ENCODE peak calls at places on chromosomes 11 and 22, in seven cellular contexts. One of them, this sample, is unnamed.

GRCh38 chr11:115384236-115384635 is 120.0 kb downstream of the CADM1 start:
- DNase-seq in mesenchymal stem cell: no peak
- DNase-seq in mesendoderm: no peak
- DNase-seq in H9: no peak
- DNase-seq in neuronal stem cell: no peak
- DNase-seq in IMR-90: no peak
- DNase-seq in H1: no peak
- DNase-seq in this sample: no peak

GRCh38 chr22:23207786-23208325 is 27.5 kb downstream of the BCR start:
- DNase-seq in H9: no peak
- DNase-seq in H1: no peak
- DNase-seq in mesenchymal stem cell: no peak
- DNase-seq in IMR-90: no peak
- DNase-seq in mesendoderm: no peak
- DNase-seq in neuronal stem cell: no peak
- DNase-seq in this sample: no peak

GRCh38 chr11:67307545-67308001 is 4.2 kb downstream of the SSH3 start:
- DNase-seq in IMR-90: no peak
- DNase-seq in H1: no peak
- DNase-seq in mesenchymal stem cell: no peak
- DNase-seq in mesendoderm: no peak
- DNase-seq in H9: no peak
- DNase-seq in neuronal stem cell: no peak
- DNase-seq in this sample: no peak

GRCh38 chr11:39745401-39745800 is 1714.1 kb downstream of the LRRC4C start:
- DNase-seq in IMR-90: no peak
- DNase-seq in mesendoderm: no peak
- DNase-seq in neuronal stem cell: no peak
- DNase-seq in H1: no peak
- DNase-seq in H9: no peak
- DNase-seq in mesenchymal stem cell: peak; percentile 55
- DNase-seq in this sample: no peak

GRCh38 chr22:19896665-19897355 is 42.1 kb upstream of the GNB1L start:
- DNase-seq in H9: no peak
- DNase-seq in mesenchymal stem cell: no peak
- DNase-seq in mesendoderm: no peak
- DNase-seq in H1: no peak
- DNase-seq in neuronal stem cell: no peak
- DNase-seq in IMR-90: no peak
- DNase-seq in this sample: no peak

GRCh38 chr11:98967005-98967404 is 53.7 kb upstream of the CNTN5 start:
- DNase-seq in H9: no peak
- DNase-seq in IMR-90: no peak
- DNase-seq in mesendoderm: no peak
- DNase-seq in mesenchymal stem cell: no peak
- DNase-seq in neuronal stem cell: no peak
- DNase-seq in H1: no peak
- DNase-seq in this sample: no peak

GRCh38 chr11:114315749-114316368 is 19.7 kb downstream of the NNMT start:
- DNase-seq in IMR-90: no peak
- DNase-seq in mesenchymal stem cell: peak; percentile 79
- DNase-seq in mesendoderm: peak; percentile 17
- DNase-seq in neuronal stem cell: no peak
- DNase-seq in H1: no peak
- DNase-seq in H9: no peak
- DNase-seq in this sample: no peak

GRCh38 chr11:47051217-47051616 is 114.7 kb downstream of the CSTPP1 start:
- DNase-seq in neuronal stem cell: no peak
- DNase-seq in mesenchymal stem cell: no peak
- DNase-seq in H1: no peak
- DNase-seq in H9: no peak
- DNase-seq in mesendoderm: no peak
- DNase-seq in IMR-90: peak; percentile 51
- DNase-seq in this sample: no peak

GRCh38 chr11:44797886-44798683 is 71.3 kb downstream of the TSPAN18 start:
- DNase-seq in neuronal stem cell: no peak
- DNase-seq in mesenchymal stem cell: peak; percentile 84
- DNase-seq in H1: peak; percentile 70
- DNase-seq in H9: peak; percentile 70
- DNase-seq in IMR-90: peak; percentile 15
- DNase-seq in mesendoderm: peak; percentile 91
- DNase-seq in this sample: peak; percentile 55

GRCh38 chr11:118623291-118623655 is 15.9 kb downstream of the PHLDB1 start:
- DNase-seq in IMR-90: peak; percentile 54
- DNase-seq in neuronal stem cell: no peak
- DNase-seq in H9: no peak
- DNase-seq in H1: no peak
- DNase-seq in mesendoderm: no peak
- DNase-seq in mesenchymal stem cell: peak; percentile 48
- DNase-seq in this sample: peak; percentile 16

GRCh38 chr11:115642660-115643059 is 138.4 kb upstream of the CADM1 start:
- DNase-seq in IMR-90: no peak
- DNase-seq in neuronal stem cell: no peak
- DNase-seq in mesendoderm: no peak
- DNase-seq in mesenchymal stem cell: no peak
- DNase-seq in H9: no peak
- DNase-seq in H1: no peak
- DNase-seq in this sample: no peak

GRCh38 chr11:45816614-45817013 is 11.7 kb downstream of the SLC35C1 start:
- DNase-seq in mesendoderm: no peak
- DNase-seq in neuronal stem cell: no peak
- DNase-seq in H9: peak; percentile 79
- DNase-seq in H1: no peak
- DNase-seq in IMR-90: no peak
- DNase-seq in mesenchymal stem cell: no peak
- DNase-seq in this sample: no peak

GRCh38 chr11:113505541-113506375 is 30.6 kb upstream of the DRD2 start:
- DNase-seq in neuronal stem cell: no peak
- DNase-seq in mesenchymal stem cell: no peak
- DNase-seq in H1: no peak
- DNase-seq in H9: peak; percentile 14
- DNase-seq in IMR-90: peak; percentile 36
- DNase-seq in mesendoderm: peak; percentile 22
- DNase-seq in this sample: no peak

DNA sequence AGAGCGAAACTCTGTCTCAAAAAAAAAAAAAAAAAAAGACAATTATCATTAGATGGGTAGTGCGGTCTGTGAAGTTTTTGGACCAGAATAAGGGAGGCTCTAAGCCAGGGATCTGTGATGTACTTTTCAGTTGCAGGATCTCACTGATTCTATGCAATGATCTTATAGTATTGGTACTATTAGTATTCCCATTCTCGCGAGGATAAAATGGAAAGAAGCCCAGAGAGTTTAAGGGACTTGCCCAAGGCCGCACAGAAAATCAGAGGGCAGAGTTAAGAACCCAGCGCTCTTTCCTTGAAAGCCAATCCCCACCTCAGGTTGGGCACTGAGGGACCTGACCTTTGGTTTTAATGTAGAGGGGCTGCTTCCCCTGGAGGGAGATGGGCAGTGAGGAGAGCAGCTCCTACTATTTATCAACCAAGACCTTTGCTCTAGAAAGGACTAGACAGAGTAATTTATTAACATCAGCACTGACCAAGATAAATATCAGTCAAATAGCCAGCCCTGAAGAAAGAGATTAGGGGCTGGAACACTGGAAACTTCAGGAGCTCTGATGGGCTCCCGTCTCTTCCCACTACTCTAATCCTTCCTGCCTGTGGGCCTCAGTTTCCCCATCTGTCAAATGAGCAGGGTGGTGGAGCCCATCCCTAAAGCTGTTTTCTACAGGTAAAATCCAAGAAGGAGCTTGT is 6.0 kb downstream of the NIPSNAP1 start:
- DNase-seq in IMR-90: no peak
- DNase-seq in mesenchymal stem cell: no peak
- DNase-seq in mesendoderm: no peak
- DNase-seq in H1: no peak
- DNase-seq in neuronal stem cell: no peak
- DNase-seq in H9: no peak
- DNase-seq in this sample: no peak
- H4K8ac ChIP-seq in IMR-90: no peak overlapping the region
- H4K8ac ChIP-seq in mesenchymal stem cell: no peak overlapping the region
- H4K8ac ChIP-seq in mesendoderm: no peak overlapping the region
- H4K8ac ChIP-seq in H1: no peak overlapping the region
- H4K8ac ChIP-seq in neuronal stem cell: no peak overlapping the region
- H4K8ac ChIP-seq in H9: no peak overlapping the region
- H4K8ac ChIP-seq in this sample: no peak overlapping the region

GRCh38 chr22:37741312-37741795 is 44.5 kb downstream of the TRIOBP start:
- DNase-seq in IMR-90: peak; percentile 98
- DNase-seq in neuronal stem cell: no peak
- DNase-seq in mesenchymal stem cell: peak; percentile 99
- DNase-seq in H1: no peak
- DNase-seq in mesendoderm: peak; percentile 86
- DNase-seq in H9: no peak
- DNase-seq in this sample: peak; percentile 69
- H3K27ac ChIP-seq in IMR-90: peak overlapping the region; percentile 46
- H3K27ac ChIP-seq in neuronal stem cell: no peak overlapping the region
- H3K27ac ChIP-seq in mesenchymal stem cell: peak overlapping the region; percentile 45
- H3K27ac ChIP-seq in H1: no peak overlapping the region
- H3K27ac ChIP-seq in mesendoderm: no peak overlapping the region
- H3K27ac ChIP-seq in H9: no peak overlapping the region
- H3K27ac ChIP-seq in this sample: peak overlapping the region; percentile 76

GRCh38 chr11:86746509-86746908 is 53.8 kb upstream of the PRSS23 start:
- DNase-seq in H1: no peak
- DNase-seq in mesendoderm: no peak
- DNase-seq in H9: no peak
- DNase-seq in neuronal stem cell: no peak
- DNase-seq in IMR-90: no peak
- DNase-seq in mesenchymal stem cell: peak; percentile 28
- DNase-seq in this sample: no peak

GRCh38 chr11:86748296-86748695 is 52.0 kb upstream of the PRSS23 start:
- DNase-seq in mesenchymal stem cell: no peak
- DNase-seq in IMR-90: no peak
- DNase-seq in mesendoderm: no peak
- DNase-seq in neuronal stem cell: no peak
- DNase-seq in H1: no peak
- DNase-seq in H9: no peak
- DNase-seq in this sample: peak; percentile 45

GRCh38 chr11:86749861-86750401 is 50.4 kb upstream of the PRSS23 start:
- DNase-seq in neuronal stem cell: no peak
- DNase-seq in H1: no peak
- DNase-seq in IMR-90: no peak
- DNase-seq in H9: no peak
- DNase-seq in mesenchymal stem cell: peak; percentile 40
- DNase-seq in mesendoderm: no peak
- DNase-seq in this sample: no peak

GRCh38 chr11:86749376-86749775 is 51.0 kb upstream of the PRSS23 start:
- DNase-seq in mesendoderm: peak; percentile 69
- DNase-seq in H1: no peak
- DNase-seq in H9: peak; percentile 45
- DNase-seq in mesenchymal stem cell: no peak
- DNase-seq in IMR-90: no peak
- DNase-seq in neuronal stem cell: no peak
- DNase-seq in this sample: no peak

GRCh38 chr11:86747801-86748200 is 52.5 kb upstream of the PRSS23 start:
- DNase-seq in mesendoderm: no peak
- DNase-seq in mesenchymal stem cell: no peak
- DNase-seq in H1: no peak
- DNase-seq in H9: no peak
- DNase-seq in IMR-90: no peak
- DNase-seq in neuronal stem cell: no peak
- DNase-seq in this sample: peak; percentile 77
- H3K9ac ChIP-seq in mesendoderm: no peak overlapping the region
- H3K9ac ChIP-seq in mesenchymal stem cell: no peak overlapping the region
- H3K9ac ChIP-seq in H1: no peak overlapping the region
- H3K9ac ChIP-seq in H9: no peak overlapping the region
- H3K9ac ChIP-seq in IMR-90: no peak overlapping the region
- H3K9ac ChIP-seq in neuronal stem cell: no peak overlapping the region
- H3K9ac ChIP-seq in this sample: no peak overlapping the region

GRCh38 chr11:34174411-34175041 is 69.1 kb downstream of the NAT10 start:
- DNase-seq in mesendoderm: peak; percentile 84
- DNase-seq in H1: peak; percentile 50
- DNase-seq in neuronal stem cell: peak; percentile 80
- DNase-seq in H9: peak; percentile 86
- DNase-seq in IMR-90: peak; percentile 49
- DNase-seq in mesenchymal stem cell: peak; percentile 69
- DNase-seq in this sample: peak; percentile 74

GRCh38 chr11:34175284-34176019 is 70.0 kb downstream of the NAT10 start:
- DNase-seq in H1: no peak
- DNase-seq in H9: no peak
- DNase-seq in neuronal stem cell: no peak
- DNase-seq in IMR-90: no peak
- DNase-seq in mesenchymal stem cell: no peak
- DNase-seq in mesendoderm: no peak
- DNase-seq in this sample: no peak

GRCh38 chr11:34169664-34170063 is 64.2 kb downstream of the NAT10 start:
- DNase-seq in H1: no peak
- DNase-seq in neuronal stem cell: no peak
- DNase-seq in mesenchymal stem cell: no peak
- DNase-seq in mesendoderm: no peak
- DNase-seq in IMR-90: no peak
- DNase-seq in H9: no peak
- DNase-seq in this sample: no peak

GRCh38 chr11:34176980-34177319 is 71.5 kb downstream of the NAT10 start:
- DNase-seq in mesenchymal stem cell: no peak
- DNase-seq in H1: no peak
- DNase-seq in neuronal stem cell: no peak
- DNase-seq in IMR-90: no peak
- DNase-seq in H9: no peak
- DNase-seq in mesendoderm: no peak
- DNase-seq in this sample: no peak

GRCh38 chr11:34173050-34173449 is 67.6 kb downstream of the NAT10 start:
- DNase-seq in mesenchymal stem cell: no peak
- DNase-seq in neuronal stem cell: no peak
- DNase-seq in H9: no peak
- DNase-seq in H1: no peak
- DNase-seq in IMR-90: no peak
- DNase-seq in mesendoderm: no peak
- DNase-seq in this sample: no peak
- H4K8ac ChIP-seq in mesenchymal stem cell: no peak overlapping the region
- H4K8ac ChIP-seq in neuronal stem cell: no peak overlapping the region
- H4K8ac ChIP-seq in H9: no peak overlapping the region
- H4K8ac ChIP-seq in H1: peak overlapping the region; percentile 35
- H4K8ac ChIP-seq in IMR-90: no peak overlapping the region
- H4K8ac ChIP-seq in mesendoderm: no peak overlapping the region
- H4K8ac ChIP-seq in this sample: no peak overlapping the region

GRCh38 chr11:32705309-32706033 is 89.0 kb downstream of the CCDC73 start:
- DNase-seq in mesenchymal stem cell: no peak
- DNase-seq in H9: no peak
- DNase-seq in neuronal stem cell: no peak
- DNase-seq in IMR-90: no peak
- DNase-seq in H1: no peak
- DNase-seq in mesendoderm: no peak
- DNase-seq in this sample: no peak
- H3K27ac ChIP-seq in mesenchymal stem cell: no peak overlapping the region
- H3K27ac ChIP-seq in H9: no peak overlapping the region
- H3K27ac ChIP-seq in neuronal stem cell: no peak overlapping the region
- H3K27ac ChIP-seq in IMR-90: no peak overlapping the region
- H3K27ac ChIP-seq in H1: no peak overlapping the region
- H3K27ac ChIP-seq in mesendoderm: no peak overlapping the region
- H3K27ac ChIP-seq in this sample: no peak overlapping the region

This sample was measured in trophoblast cell.